ENCODE peak calls at places on chromosomes 3 and 15, in nine cellular contexts. One of them, this sample, is unnamed.

GRCh38 chr3:85790445-85791030 is 831.7 kb downstream of the CADM2 start:
- DNase-seq in AG04450: no peak
- DNase-seq in fibroblast of gingiva: no peak
- DNase-seq in NCI-H1417: no peak
- DNase-seq in SHP77: no peak
- DNase-seq in stimulated activated CD4-positive, alpha-beta T cell treated with anti-CD3 and anti-CD28 coated beads, Interleukin-15, amount 100 ng/mL, for 1 hour: no peak
- DNase-seq in amygdala: no peak
- DNase-seq in DMS153: no peak
- DNase-seq in HEK293T: no peak
- DNase-seq in this sample: no peak

GRCh38 chr3:30343067-30343831 is 263.2 kb upstream of the TGFBR2 start:
- DNase-seq in amygdala: no peak
- DNase-seq in stimulated activated CD4-positive, alpha-beta T cell treated with anti-CD3 and anti-CD28 coated beads, Interleukin-15, amount 100 ng/mL, for 1 hour: no peak
- DNase-seq in SHP77: no peak
- DNase-seq in NCI-H1417: no peak
- DNase-seq in fibroblast of gingiva: no peak
- DNase-seq in AG04450: no peak
- DNase-seq in HEK293T: no peak
- DNase-seq in DMS153: no peak
- DNase-seq in this sample: peak

GRCh38 chr3:125662675-125663074 is 67.4 kb upstream of the OSBPL11 start:
- DNase-seq in DMS153: no peak
- DNase-seq in stimulated activated CD4-positive, alpha-beta T cell treated with anti-CD3 and anti-CD28 coated beads, Interleukin-15, amount 100 ng/mL, for 1 hour: no peak
- DNase-seq in SHP77: no peak
- DNase-seq in HEK293T: no peak
- DNase-seq in fibroblast of gingiva: no peak
- DNase-seq in NCI-H1417: no peak
- DNase-seq in amygdala: no peak
- DNase-seq in AG04450: no peak
- DNase-seq in this sample: no peak

GRCh38 chr3:48226959-48227358 is 3.7 kb downstream of the CAMP start:
- DNase-seq in amygdala: no peak
- DNase-seq in stimulated activated CD4-positive, alpha-beta T cell treated with anti-CD3 and anti-CD28 coated beads, Interleukin-15, amount 100 ng/mL, for 1 hour: no peak
- DNase-seq in NCI-H1417: no peak
- DNase-seq in SHP77: no peak
- DNase-seq in fibroblast of gingiva: no peak
- DNase-seq in AG04450: no peak
- DNase-seq in HEK293T: no peak
- DNase-seq in DMS153: no peak
- DNase-seq in this sample: no peak

GRCh38 chr3:8529738-8530525 is 28.3 kb downstream of the LMCD1 start:
- DNase-seq in DMS153: no peak
- DNase-seq in SHP77: no peak
- DNase-seq in HEK293T: no peak
- DNase-seq in stimulated activated CD4-positive, alpha-beta T cell treated with anti-CD3 and anti-CD28 coated beads, Interleukin-15, amount 100 ng/mL, for 1 hour: no peak
- DNase-seq in fibroblast of gingiva: no peak
- DNase-seq in amygdala: no peak
- DNase-seq in AG04450: no peak
- DNase-seq in NCI-H1417: no peak
- DNase-seq in this sample: no peak

GRCh38 chr15:62533687-62534086 is 368.6 kb upstream of the C2CD4B start:
- DNase-seq in stimulated activated CD4-positive, alpha-beta T cell treated with anti-CD3 and anti-CD28 coated beads, Interleukin-15, amount 100 ng/mL, for 1 hour: no peak
- DNase-seq in NCI-H1417: no peak
- DNase-seq in DMS153: no peak
- DNase-seq in HEK293T: no peak
- DNase-seq in fibroblast of gingiva: no peak
- DNase-seq in AG04450: no peak
- DNase-seq in amygdala: no peak
- DNase-seq in SHP77: no peak
- DNase-seq in this sample: no peak

GRCh38 chr3:48018841-48019240 is 2.6 kb upstream of the MAP4 start:
- DNase-seq in SHP77: no peak
- DNase-seq in AG04450: no peak
- DNase-seq in fibroblast of gingiva: peak
- DNase-seq in HEK293T: no peak
- DNase-seq in amygdala: no peak
- DNase-seq in NCI-H1417: no peak
- DNase-seq in stimulated activated CD4-positive, alpha-beta T cell treated with anti-CD3 and anti-CD28 coated beads, Interleukin-15, amount 100 ng/mL, for 1 hour: no peak
- DNase-seq in DMS153: no peak
- DNase-seq in this sample: no peak

GRCh38 chr3:168116279-168116678 is 20.6 kb upstream of the GOLIM4 start:
- DNase-seq in DMS153: no peak
- DNase-seq in NCI-H1417: no peak
- DNase-seq in HEK293T: no peak
- DNase-seq in stimulated activated CD4-positive, alpha-beta T cell treated with anti-CD3 and anti-CD28 coated beads, Interleukin-15, amount 100 ng/mL, for 1 hour: no peak
- DNase-seq in SHP77: no peak
- DNase-seq in fibroblast of gingiva: peak
- DNase-seq in AG04450: no peak
- DNase-seq in amygdala: no peak
- DNase-seq in this sample: no peak

GRCh38 chr3:74756586-74756985 is 142.1 kb upstream of the CNTN3 start:
- DNase-seq in AG04450: no peak
- DNase-seq in DMS153: no peak
- DNase-seq in fibroblast of gingiva: no peak
- DNase-seq in HEK293T: no peak
- DNase-seq in SHP77: no peak
- DNase-seq in NCI-H1417: no peak
- DNase-seq in stimulated activated CD4-positive, alpha-beta T cell treated with anti-CD3 and anti-CD28 coated beads, Interleukin-15, amount 100 ng/mL, for 1 hour: no peak
- DNase-seq in amygdala: no peak
- DNase-seq in this sample: no peak

GRCh38 chr3:81726735-81727134 is 34.7 kb downstream of the GBE1 start:
- DNase-seq in SHP77: no peak
- DNase-seq in DMS153: no peak
- DNase-seq in fibroblast of gingiva: peak
- DNase-seq in HEK293T: no peak
- DNase-seq in stimulated activated CD4-positive, alpha-beta T cell treated with anti-CD3 and anti-CD28 coated beads, Interleukin-15, amount 100 ng/mL, for 1 hour: no peak
- DNase-seq in NCI-H1417: no peak
- DNase-seq in amygdala: no peak
- DNase-seq in AG04450: no peak
- DNase-seq in this sample: peak

GRCh38 chr3:60431599-60431958 is 819.7 kb downstream of the FHIT start:
- DNase-seq in HEK293T: no peak
- DNase-seq in DMS153: no peak
- DNase-seq in AG04450: peak
- DNase-seq in SHP77: no peak
- DNase-seq in fibroblast of gingiva: no peak
- DNase-seq in amygdala: no peak
- DNase-seq in stimulated activated CD4-positive, alpha-beta T cell treated with anti-CD3 and anti-CD28 coated beads, Interleukin-15, amount 100 ng/mL, for 1 hour: no peak
- DNase-seq in NCI-H1417: no peak
- DNase-seq in this sample: no peak

This sample was measured in pulmonary artery endothelial cell.